ENCODE peak calls at places on chromosomes 16 and 17, in eight cellular contexts. One of them, this sample, is unnamed.

GRCh38 chr16:81888520-81889394 is 109.7 kb downstream of the PLCG2 start:
- DNase-seq in effector memory CD8-positive, alpha-beta T cell: no peak
- DNase-seq in GM13977: no peak
- DNase-seq in breast epithelium: no peak
- DNase-seq in tibial artery: no peak
- DNase-seq in activated gamma-delta T cell treated with anti-CD3 and anti-CD28 coated beads, Interleukin-2, amount 50 U/mL, for 16 hours: no peak
- DNase-seq in fibroblast of pulmonary artery: no peak
- DNase-seq in spleen: no peak
- DNase-seq in this sample: no peak

GRCh38 chr16:51852892-51853291 is 694.1 kb downstream of the TOX3 start:
- DNase-seq in spleen: no peak
- DNase-seq in breast epithelium: no peak
- DNase-seq in fibroblast of pulmonary artery: no peak
- DNase-seq in activated gamma-delta T cell treated with anti-CD3 and anti-CD28 coated beads, Interleukin-2, amount 50 U/mL, for 16 hours: no peak
- DNase-seq in GM13977: no peak
- DNase-seq in effector memory CD8-positive, alpha-beta T cell: no peak
- DNase-seq in tibial artery: no peak
- DNase-seq in this sample: no peak

GRCh38 chr17:39769974-39770587 is 32.3 kb downstream of the GRB7 start:
- DNase-seq in effector memory CD8-positive, alpha-beta T cell: peak
- DNase-seq in activated gamma-delta T cell treated with anti-CD3 and anti-CD28 coated beads, Interleukin-2, amount 50 U/mL, for 16 hours: peak
- DNase-seq in GM13977: peak
- DNase-seq in fibroblast of pulmonary artery: no peak
- DNase-seq in spleen: no peak
- DNase-seq in tibial artery: no peak
- DNase-seq in breast epithelium: no peak
- DNase-seq in this sample: no peak

GRCh38 chr17:6912110-6913051 is 80.9 kb upstream of the TEKT1 start:
- DNase-seq in fibroblast of pulmonary artery: no peak
- DNase-seq in activated gamma-delta T cell treated with anti-CD3 and anti-CD28 coated beads, Interleukin-2, amount 50 U/mL, for 16 hours: no peak
- DNase-seq in breast epithelium: no peak
- DNase-seq in tibial artery: no peak
- DNase-seq in spleen: no peak
- DNase-seq in effector memory CD8-positive, alpha-beta T cell: no peak
- DNase-seq in GM13977: no peak
- DNase-seq in this sample: no peak

GRCh38 chr17:74194682-74195081 is 8.8 kb upstream of the RPL38 start:
- DNase-seq in tibial artery: no peak
- DNase-seq in activated gamma-delta T cell treated with anti-CD3 and anti-CD28 coated beads, Interleukin-2, amount 50 U/mL, for 16 hours: no peak
- DNase-seq in effector memory CD8-positive, alpha-beta T cell: no peak
- DNase-seq in fibroblast of pulmonary artery: no peak
- DNase-seq in breast epithelium: no peak
- DNase-seq in GM13977: no peak
- DNase-seq in spleen: no peak
- DNase-seq in this sample: no peak

GRCh38 chr17:44122825-44123355 is 551 bp downstream of the HDAC5 start:
- DNase-seq in breast epithelium: no peak
- DNase-seq in spleen: no peak
- DNase-seq in effector memory CD8-positive, alpha-beta T cell: no peak
- DNase-seq in fibroblast of pulmonary artery: no peak
- DNase-seq in GM13977: no peak
- DNase-seq in tibial artery: no peak
- DNase-seq in activated gamma-delta T cell treated with anti-CD3 and anti-CD28 coated beads, Interleukin-2, amount 50 U/mL, for 16 hours: no peak
- DNase-seq in this sample: peak

GRCh38 chr16:28166394-28167208 is 45.2 kb downstream of the XPO6 start:
- DNase-seq in effector memory CD8-positive, alpha-beta T cell: no peak
- DNase-seq in GM13977: no peak
- DNase-seq in spleen: no peak
- DNase-seq in fibroblast of pulmonary artery: no peak
- DNase-seq in breast epithelium: no peak
- DNase-seq in activated gamma-delta T cell treated with anti-CD3 and anti-CD28 coated beads, Interleukin-2, amount 50 U/mL, for 16 hours: no peak
- DNase-seq in tibial artery: no peak
- DNase-seq in this sample: no peak

GRCh38 chr17:17206149-17206912 is at the start of gene PLD6:
- DNase-seq in spleen: peak
- DNase-seq in GM13977: peak
- DNase-seq in effector memory CD8-positive, alpha-beta T cell: peak
- DNase-seq in tibial artery: peak
- DNase-seq in fibroblast of pulmonary artery: peak
- DNase-seq in activated gamma-delta T cell treated with anti-CD3 and anti-CD28 coated beads, Interleukin-2, amount 50 U/mL, for 16 hours: peak
- DNase-seq in breast epithelium: peak
- DNase-seq in this sample: peak

GRCh38 chr17:57407287-57408063 is 151.2 kb downstream of the MSI2 start:
- DNase-seq in effector memory CD8-positive, alpha-beta T cell: no peak
- DNase-seq in GM13977: no peak
- DNase-seq in activated gamma-delta T cell treated with anti-CD3 and anti-CD28 coated beads, Interleukin-2, amount 50 U/mL, for 16 hours: no peak
- DNase-seq in breast epithelium: no peak
- DNase-seq in fibroblast of pulmonary artery: no peak
- DNase-seq in spleen: no peak
- DNase-seq in tibial artery: no peak
- DNase-seq in this sample: no peak

GRCh38 chr17:80724723-80725388 is 180.2 kb downstream of the RPTOR start:
- DNase-seq in breast epithelium: no peak
- DNase-seq in GM13977: no peak
- DNase-seq in tibial artery: no peak
- DNase-seq in activated gamma-delta T cell treated with anti-CD3 and anti-CD28 coated beads, Interleukin-2, amount 50 U/mL, for 16 hours: no peak
- DNase-seq in fibroblast of pulmonary artery: peak
- DNase-seq in spleen: no peak
- DNase-seq in effector memory CD8-positive, alpha-beta T cell: no peak
- DNase-seq in this sample: no peak

GRCh38 chr17:45146616-45147101 is 1.6 kb upstream of the HEXIM1 start:
- DNase-seq in fibroblast of pulmonary artery: peak
- DNase-seq in breast epithelium: no peak
- DNase-seq in effector memory CD8-positive, alpha-beta T cell: no peak
- DNase-seq in tibial artery: no peak
- DNase-seq in activated gamma-delta T cell treated with anti-CD3 and anti-CD28 coated beads, Interleukin-2, amount 50 U/mL, for 16 hours: no peak
- DNase-seq in spleen: no peak
- DNase-seq in GM13977: no peak
- DNase-seq in this sample: no peak

GRCh38 chr17:8372422-8372821 is 4.1 kb downstream of the KRABD2 start:
- DNase-seq in activated gamma-delta T cell treated with anti-CD3 and anti-CD28 coated beads, Interleukin-2, amount 50 U/mL, for 16 hours: no peak
- DNase-seq in breast epithelium: no peak
- DNase-seq in GM13977: no peak
- DNase-seq in fibroblast of pulmonary artery: no peak
- DNase-seq in tibial artery: no peak
- DNase-seq in spleen: no peak
- DNase-seq in effector memory CD8-positive, alpha-beta T cell: no peak
- DNase-seq in this sample: no peak

GRCh38 chr17:70564006-70564620 is 394.8 kb downstream of the KCNJ2 start:
- DNase-seq in effector memory CD8-positive, alpha-beta T cell: no peak
- DNase-seq in spleen: no peak
- DNase-seq in activated gamma-delta T cell treated with anti-CD3 and anti-CD28 coated beads, Interleukin-2, amount 50 U/mL, for 16 hours: no peak
- DNase-seq in tibial artery: no peak
- DNase-seq in fibroblast of pulmonary artery: no peak
- DNase-seq in GM13977: no peak
- DNase-seq in breast epithelium: no peak
- DNase-seq in this sample: no peak

GRCh38 chr16:81378049-81378448 is 63.3 kb downstream of the GAN start:
- DNase-seq in tibial artery: no peak
- DNase-seq in spleen: no peak
- DNase-seq in GM13977: no peak
- DNase-seq in effector memory CD8-positive, alpha-beta T cell: no peak
- DNase-seq in fibroblast of pulmonary artery: no peak
- DNase-seq in breast epithelium: no peak
- DNase-seq in activated gamma-delta T cell treated with anti-CD3 and anti-CD28 coated beads, Interleukin-2, amount 50 U/mL, for 16 hours: no peak
- DNase-seq in this sample: no peak

GRCh38 chr16:81618661-81619060 is 160.4 kb upstream of the PLCG2 start:
- DNase-seq in effector memory CD8-positive, alpha-beta T cell: no peak
- DNase-seq in tibial artery: no peak
- DNase-seq in breast epithelium: no peak
- DNase-seq in GM13977: no peak
- DNase-seq in activated gamma-delta T cell treated with anti-CD3 and anti-CD28 coated beads, Interleukin-2, amount 50 U/mL, for 16 hours: no peak
- DNase-seq in spleen: no peak
- DNase-seq in fibroblast of pulmonary artery: no peak
- DNase-seq in this sample: no peak

GRCh38 chr16:66266436-66267286 is 99.8 kb upstream of the CDH5 start:
- DNase-seq in spleen: no peak
- DNase-seq in breast epithelium: peak
- DNase-seq in activated gamma-delta T cell treated with anti-CD3 and anti-CD28 coated beads, Interleukin-2, amount 50 U/mL, for 16 hours: no peak
- DNase-seq in fibroblast of pulmonary artery: peak
- DNase-seq in GM13977: no peak
- DNase-seq in tibial artery: peak
- DNase-seq in effector memory CD8-positive, alpha-beta T cell: no peak
- DNase-seq in this sample: no peak

GRCh38 chr17:69326302-69327059 is 452 bp downstream of the ABCA5 start:
- DNase-seq in tibial artery: no peak
- DNase-seq in spleen: no peak
- DNase-seq in effector memory CD8-positive, alpha-beta T cell: no peak
- DNase-seq in activated gamma-delta T cell treated with anti-CD3 and anti-CD28 coated beads, Interleukin-2, amount 50 U/mL, for 16 hours: no peak
- DNase-seq in breast epithelium: no peak
- DNase-seq in GM13977: peak
- DNase-seq in fibroblast of pulmonary artery: peak
- DNase-seq in this sample: no peak

GRCh38 chr16:67945392-67945933 is 1.5 kb upstream of the LCAT start:
- DNase-seq in breast epithelium: no peak
- DNase-seq in tibial artery: peak
- DNase-seq in spleen: no peak
- DNase-seq in effector memory CD8-positive, alpha-beta T cell: no peak
- DNase-seq in GM13977: no peak
- DNase-seq in fibroblast of pulmonary artery: no peak
- DNase-seq in activated gamma-delta T cell treated with anti-CD3 and anti-CD28 coated beads, Interleukin-2, amount 50 U/mL, for 16 hours: no peak
- DNase-seq in this sample: no peak

GRCh38 chr17:57506253-57506911 is 238.7 kb downstream of the CCDC182 start:
- DNase-seq in fibroblast of pulmonary artery: no peak
- DNase-seq in activated gamma-delta T cell treated with anti-CD3 and anti-CD28 coated beads, Interleukin-2, amount 50 U/mL, for 16 hours: no peak
- DNase-seq in spleen: no peak
- DNase-seq in GM13977: no peak
- DNase-seq in tibial artery: no peak
- DNase-seq in effector memory CD8-positive, alpha-beta T cell: no peak
- DNase-seq in breast epithelium: no peak
- DNase-seq in this sample: no peak

GRCh38 chr17:15926039-15926740 is 18.7 kb upstream of the ADORA2B start:
- DNase-seq in activated gamma-delta T cell treated with anti-CD3 and anti-CD28 coated beads, Interleukin-2, amount 50 U/mL, for 16 hours: no peak
- DNase-seq in GM13977: no peak
- DNase-seq in effector memory CD8-positive, alpha-beta T cell: no peak
- DNase-seq in fibroblast of pulmonary artery: peak
- DNase-seq in breast epithelium: no peak
- DNase-seq in tibial artery: no peak
- DNase-seq in spleen: peak
- DNase-seq in this sample: no peak

GRCh38 chr17:57326348-57326747 is 70.0 kb downstream of the MSI2 start:
- DNase-seq in breast epithelium: no peak
- DNase-seq in tibial artery: no peak
- DNase-seq in fibroblast of pulmonary artery: no peak
- DNase-seq in spleen: no peak
- DNase-seq in GM13977: no peak
- DNase-seq in effector memory CD8-positive, alpha-beta T cell: no peak
- DNase-seq in activated gamma-delta T cell treated with anti-CD3 and anti-CD28 coated beads, Interleukin-2, amount 50 U/mL, for 16 hours: no peak
- DNase-seq in this sample: no peak

GRCh38 chr16:80391095-80391494 is 149.7 kb upstream of the DYNLRB2 start:
- DNase-seq in spleen: no peak
- DNase-seq in GM13977: no peak
- DNase-seq in activated gamma-delta T cell treated with anti-CD3 and anti-CD28 coated beads, Interleukin-2, amount 50 U/mL, for 16 hours: no peak
- DNase-seq in effector memory CD8-positive, alpha-beta T cell: no peak
- DNase-seq in tibial artery: no peak
- DNase-seq in breast epithelium: no peak
- DNase-seq in fibroblast of pulmonary artery: no peak
- DNase-seq in this sample: no peak

GRCh38 chr16:81521141-81521626 is 76.6 kb downstream of the CMIP start:
- DNase-seq in activated gamma-delta T cell treated with anti-CD3 and anti-CD28 coated beads, Interleukin-2, amount 50 U/mL, for 16 hours: peak
- DNase-seq in fibroblast of pulmonary artery: no peak
- DNase-seq in spleen: peak
- DNase-seq in tibial artery: no peak
- DNase-seq in effector memory CD8-positive, alpha-beta T cell: peak
- DNase-seq in breast epithelium: no peak
- DNase-seq in GM13977: peak
- DNase-seq in this sample: peak

GRCh38 chr16:626787-627457 is 3.9 kb upstream of the WFIKKN1 start:
- DNase-seq in breast epithelium: no peak
- DNase-seq in activated gamma-delta T cell treated with anti-CD3 and anti-CD28 coated beads, Interleukin-2, amount 50 U/mL, for 16 hours: no peak
- DNase-seq in effector memory CD8-positive, alpha-beta T cell: no peak
- DNase-seq in GM13977: no peak
- DNase-seq in tibial artery: no peak
- DNase-seq in spleen: no peak
- DNase-seq in fibroblast of pulmonary artery: peak
- DNase-seq in this sample: no peak

GRCh38 chr17:1714488-1714979 is 4.4 kb upstream of the TLCD2 start:
- DNase-seq in GM13977: no peak
- DNase-seq in tibial artery: peak
- DNase-seq in spleen: peak
- DNase-seq in activated gamma-delta T cell treated with anti-CD3 and anti-CD28 coated beads, Interleukin-2, amount 50 U/mL, for 16 hours: no peak
- DNase-seq in fibroblast of pulmonary artery: peak
- DNase-seq in effector memory CD8-positive, alpha-beta T cell: no peak
- DNase-seq in breast epithelium: peak
- DNase-seq in this sample: no peak

GRCh38 chr16:67528222-67528869 is at the start of gene RIPOR1:
- DNase-seq in effector memory CD8-positive, alpha-beta T cell: no peak
- DNase-seq in GM13977: peak
- DNase-seq in fibroblast of pulmonary artery: no peak
- DNase-seq in activated gamma-delta T cell treated with anti-CD3 and anti-CD28 coated beads, Interleukin-2, amount 50 U/mL, for 16 hours: no peak
- DNase-seq in tibial artery: no peak
- DNase-seq in spleen: peak
- DNase-seq in breast epithelium: no peak
- DNase-seq in this sample: peak

GRCh38 chr16:46947900-46948547 is 25.4 kb downstream of the DNAJA2 start:
- DNase-seq in breast epithelium: no peak
- DNase-seq in GM13977: peak
- DNase-seq in effector memory CD8-positive, alpha-beta T cell: peak
- DNase-seq in fibroblast of pulmonary artery: peak
- DNase-seq in activated gamma-delta T cell treated with anti-CD3 and anti-CD28 coated beads, Interleukin-2, amount 50 U/mL, for 16 hours: no peak
- DNase-seq in tibial artery: no peak
- DNase-seq in spleen: peak
- DNase-seq in this sample: no peak

GRCh38 chr16:67115649-67116048 is 5.9 kb downstream of the PHAF1 start:
- DNase-seq in breast epithelium: no peak
- DNase-seq in effector memory CD8-positive, alpha-beta T cell: no peak
- DNase-seq in GM13977: no peak
- DNase-seq in activated gamma-delta T cell treated with anti-CD3 and anti-CD28 coated beads, Interleukin-2, amount 50 U/mL, for 16 hours: no peak
- DNase-seq in fibroblast of pulmonary artery: peak
- DNase-seq in spleen: no peak
- DNase-seq in tibial artery: no peak
- DNase-seq in this sample: no peak

GRCh38 chr16:59733321-59733720 is 999.2 kb upstream of the GOT2 start:
- DNase-seq in spleen: no peak
- DNase-seq in tibial artery: no peak
- DNase-seq in effector memory CD8-positive, alpha-beta T cell: no peak
- DNase-seq in breast epithelium: no peak
- DNase-seq in GM13977: no peak
- DNase-seq in fibroblast of pulmonary artery: no peak
- DNase-seq in activated gamma-delta T cell treated with anti-CD3 and anti-CD28 coated beads, Interleukin-2, amount 50 U/mL, for 16 hours: no peak
- DNase-seq in this sample: no peak

GRCh38 chr16:87054154-87054553 is 263.0 kb downstream of the C16orf95 start:
- DNase-seq in breast epithelium: no peak
- DNase-seq in spleen: no peak
- DNase-seq in activated gamma-delta T cell treated with anti-CD3 and anti-CD28 coated beads, Interleukin-2, amount 50 U/mL, for 16 hours: no peak
- DNase-seq in effector memory CD8-positive, alpha-beta T cell: no peak
- DNase-seq in fibroblast of pulmonary artery: no peak
- DNase-seq in tibial artery: no peak
- DNase-seq in GM13977: no peak
- DNase-seq in this sample: no peak

GRCh38 chr16:81625544-81626152 is 153.4 kb upstream of the PLCG2 start:
- DNase-seq in GM13977: peak
- DNase-seq in fibroblast of pulmonary artery: peak
- DNase-seq in effector memory CD8-positive, alpha-beta T cell: no peak
- DNase-seq in spleen: no peak
- DNase-seq in activated gamma-delta T cell treated with anti-CD3 and anti-CD28 coated beads, Interleukin-2, amount 50 U/mL, for 16 hours: no peak
- DNase-seq in breast epithelium: peak
- DNase-seq in tibial artery: peak
- DNase-seq in this sample: no peak

This sample was measured in natural killer cell.